ENCODE peak calls at places on chromosomes 1 and 21, in seven cellular contexts. A is type B pancreatic cell; Q is activated CD4-positive, alpha-beta T cell treated with anti-CD3 and anti-CD28 coated beads for 4 hours; E is cardiac septum; L is BE2C; G is stimulated activated CD8-positive, alpha-beta memory T cell treated with anti-CD3 and anti-CD28 coated beads, Interleukin-15, amount 100 ng/mL, for 24 hours; C is H7. X is an unnamed sample.

GRCh38 chr1:1111516-1112236 is 4.2 kb downstream of the C1orf159 start:
- DNase-seq in A (no peak), Q (no peak), E (no peak), L (no peak), G (no peak), C (no peak), X (no peak)

GRCh38 chr1:202967684-202968281 is 726 bp upstream of the CYB5R1 start:
- DNase-seq in A (no peak), Q (peak; percentile 14), E (no peak), L (no peak), G (no peak), C (peak; percentile 55), X (no peak)

GRCh38 chr1:175935566-175936115 is 192.2 kb upstream of the TNR start:
- DNase-seq in A (no peak), Q (no peak), E (no peak), L (no peak), G (no peak), C (no peak), X (no peak)

GRCh38 chr1:25806418-25806817 is 6.4 kb downstream of the SELENON start:
- DNase-seq in A (no peak), Q (no peak), E (no peak), L (no peak), G (no peak), C (no peak), X (no peak)

GRCh38 chr1:170407138-170407537 is 124.8 kb upstream of the GORAB start:
- DNase-seq in A (no peak), Q (no peak), E (no peak), L (no peak), G (no peak), C (no peak), X (no peak)

GRCh38 chr21:44835647-44835973 is 17.7 kb upstream of the SUMO3 start:
- DNase-seq in A (no peak), Q (no peak), E (no peak), L (no peak), G (no peak), C (no peak), X (no peak)

GRCh38 chr1:44245066-44245465 is 31.8 kb downstream of the DMAP1 start:
- DNase-seq in A (no peak), Q (no peak), E (no peak), L (no peak), G (no peak), C (no peak), X (no peak)

GRCh38 chr21:21018841-21019240 is 20.6 kb downstream of the NCAM2 start:
- DNase-seq in A (no peak), Q (no peak), E (no peak), L (peak; percentile 26), G (no peak), C (no peak), X (no peak)

GRCh38 chr1:237509748-237510147 is 381.0 kb downstream of the ZP4 start:
- DNase-seq in A (no peak), Q (no peak), E (no peak), L (no peak), G (no peak), C (no peak), X (no peak)

GRCh38 chr1:228226956-228227791 is 19.3 kb downstream of the OBSCN start:
- DNase-seq in A (peak; percentile 64), Q (no peak), E (no peak), L (peak; percentile 55), G (no peak), C (no peak), X (no peak)

GRCh38 chr1:201505505-201505893 is 1.4 kb downstream of the CSRP1 start:
- DNase-seq in A (no peak), Q (no peak), E (no peak), L (no peak), G (no peak), C (peak; percentile 55), X (no peak)

GRCh38 chr1:109793089-109793485 is 29.4 kb upstream of the EPS8L3 start:
- DNase-seq in A (peak; percentile 24), Q (no peak), E (peak; percentile 47), L (no peak), G (no peak), C (no peak), X (no peak)

GRCh38 chr1:43938892-43939587 is 5.4 kb downstream of the ARTN start:
- DNase-seq in A (no peak), Q (no peak), E (no peak), L (no peak), G (no peak), C (no peak), X (no peak)

GRCh38 chr1:11907275-11908138 is 18.7 kb downstream of the KIAA2013 start:
- DNase-seq in A (peak; percentile 93), Q (peak; percentile 94), E (peak; percentile 94), L (peak; percentile 81), G (peak; percentile 33), C (peak; percentile 88), X (peak; percentile 92)

X was measured in NCI-H187.